ENCODE peak calls at places on chromosomes 5 and 9, in seven cellular contexts. One of them, this sample, is unnamed.

GRCh38 chr5:18088020-18088579 is 453.8 kb downstream of the TAF11L14 start:
- DNase-seq in fibroblast of pulmonary artery: no peak
- DNase-seq in endodermal cell: no peak
- DNase-seq in upper lobe of left lung: no peak
- DNase-seq in left lung: no peak
- DNase-seq in fibroblast of lung: no peak
- DNase-seq in mucosa of descending colon: no peak
- DNase-seq in this sample: no peak

GRCh38 chr5:14665110-14665822 is 748 bp downstream of the OTULIN start:
- DNase-seq in fibroblast of pulmonary artery: peak; percentile 21
- DNase-seq in endodermal cell: peak; percentile 77
- DNase-seq in upper lobe of left lung: peak; percentile 66
- DNase-seq in left lung: peak; percentile 56
- DNase-seq in fibroblast of lung: peak; percentile 23
- DNase-seq in mucosa of descending colon: peak; percentile 83
- DNase-seq in this sample: peak; percentile 13

GRCh38 chr5:166909040-166909439 is 1382.4 kb upstream of the WWC1 start:
- DNase-seq in fibroblast of pulmonary artery: peak; percentile 65
- DNase-seq in endodermal cell: no peak
- DNase-seq in upper lobe of left lung: no peak
- DNase-seq in left lung: no peak
- DNase-seq in fibroblast of lung: peak; percentile 94
- DNase-seq in mucosa of descending colon: no peak
- DNase-seq in this sample: peak; percentile 18

GRCh38 chr5:83583859-83584258 is 112.3 kb downstream of the VCAN start:
- DNase-seq in fibroblast of pulmonary artery: peak; percentile 68
- DNase-seq in endodermal cell: no peak
- DNase-seq in upper lobe of left lung: no peak
- DNase-seq in left lung: no peak
- DNase-seq in fibroblast of lung: peak; percentile 73
- DNase-seq in mucosa of descending colon: no peak
- DNase-seq in this sample: peak; percentile 61

GRCh38 chr9:35051069-35051967 is 21.1 kb downstream of the VCP start:
- DNase-seq in fibroblast of pulmonary artery: peak; percentile 76
- DNase-seq in endodermal cell: peak; percentile 88
- DNase-seq in upper lobe of left lung: peak; percentile 28
- DNase-seq in left lung: no peak
- DNase-seq in fibroblast of lung: peak; percentile 32
- DNase-seq in mucosa of descending colon: no peak
- DNase-seq in this sample: peak; percentile 79

GRCh38 chr5:179377421-179378115 is 32.3 kb upstream of the ADAMTS2 start:
- DNase-seq in fibroblast of pulmonary artery: no peak
- DNase-seq in endodermal cell: peak; percentile 20
- DNase-seq in upper lobe of left lung: peak; percentile 12
- DNase-seq in left lung: no peak
- DNase-seq in fibroblast of lung: no peak
- DNase-seq in mucosa of descending colon: no peak
- DNase-seq in this sample: peak; percentile 16

GRCh38 chr9:106632621-106633020 is 230.3 kb upstream of the ZNF462 start:
- DNase-seq in fibroblast of pulmonary artery: no peak
- DNase-seq in endodermal cell: no peak
- DNase-seq in upper lobe of left lung: no peak
- DNase-seq in left lung: no peak
- DNase-seq in fibroblast of lung: no peak
- DNase-seq in mucosa of descending colon: no peak
- DNase-seq in this sample: no peak

GRCh38 chr5:141051526-141051876 is 327 bp downstream of the PCDHB1 start:
- DNase-seq in fibroblast of pulmonary artery: no peak
- DNase-seq in endodermal cell: peak; percentile 75
- DNase-seq in upper lobe of left lung: no peak
- DNase-seq in left lung: no peak
- DNase-seq in fibroblast of lung: no peak
- DNase-seq in mucosa of descending colon: no peak
- DNase-seq in this sample: no peak

GRCh38 chr5:76050131-76050530 is 33.1 kb upstream of the SV2C start:
- DNase-seq in fibroblast of pulmonary artery: no peak
- DNase-seq in endodermal cell: no peak
- DNase-seq in upper lobe of left lung: no peak
- DNase-seq in left lung: no peak
- DNase-seq in fibroblast of lung: no peak
- DNase-seq in mucosa of descending colon: no peak
- DNase-seq in this sample: no peak

GRCh38 chr9:120919639-120920494 is 6.7 kb downstream of the TRAF1 start:
- DNase-seq in fibroblast of pulmonary artery: no peak
- DNase-seq in endodermal cell: no peak
- DNase-seq in upper lobe of left lung: no peak
- DNase-seq in left lung: no peak
- DNase-seq in fibroblast of lung: no peak
- DNase-seq in mucosa of descending colon: no peak
- DNase-seq in this sample: no peak

GRCh38 chr5:27612161-27612560 is 573.8 kb upstream of the CDH9 start:
- DNase-seq in fibroblast of pulmonary artery: peak; percentile 55
- DNase-seq in endodermal cell: no peak
- DNase-seq in upper lobe of left lung: no peak
- DNase-seq in left lung: no peak
- DNase-seq in fibroblast of lung: no peak
- DNase-seq in mucosa of descending colon: no peak
- DNase-seq in this sample: peak; percentile 27

GRCh38 chr5:158013939-158014338 is 155.0 kb upstream of the CLINT1 start:
- DNase-seq in fibroblast of pulmonary artery: peak; percentile 14
- DNase-seq in endodermal cell: peak; percentile 88
- DNase-seq in upper lobe of left lung: no peak
- DNase-seq in left lung: no peak
- DNase-seq in fibroblast of lung: peak; percentile 54
- DNase-seq in mucosa of descending colon: no peak
- DNase-seq in this sample: peak; percentile 70

GRCh38 chr5:554284-554988 is 30.2 kb upstream of the SLC9A3 start:
- DNase-seq in fibroblast of pulmonary artery: no peak
- DNase-seq in endodermal cell: peak; percentile 23
- DNase-seq in upper lobe of left lung: no peak
- DNase-seq in left lung: no peak
- DNase-seq in fibroblast of lung: no peak
- DNase-seq in mucosa of descending colon: no peak
- DNase-seq in this sample: no peak

GRCh38 chr9:34957492-34958410 is at the start of gene PHF24:
- DNase-seq in fibroblast of pulmonary artery: no peak
- DNase-seq in endodermal cell: peak; percentile 77
- DNase-seq in upper lobe of left lung: no peak
- DNase-seq in left lung: no peak
- DNase-seq in fibroblast of lung: no peak
- DNase-seq in mucosa of descending colon: no peak
- DNase-seq in this sample: peak; percentile 13

GRCh38 chr9:117491491-117491890 is 76.6 kb upstream of the ASTN2 start:
- DNase-seq in fibroblast of pulmonary artery: no peak
- DNase-seq in endodermal cell: no peak
- DNase-seq in upper lobe of left lung: no peak
- DNase-seq in left lung: no peak
- DNase-seq in fibroblast of lung: no peak
- DNase-seq in mucosa of descending colon: no peak
- DNase-seq in this sample: no peak

GRCh38 chr9:8734760-8735159 is 935.2 kb upstream of the DMAC1 start:
- DNase-seq in fibroblast of pulmonary artery: no peak
- DNase-seq in endodermal cell: peak; percentile 78
- DNase-seq in upper lobe of left lung: no peak
- DNase-seq in left lung: no peak
- DNase-seq in fibroblast of lung: peak; percentile 73
- DNase-seq in mucosa of descending colon: no peak
- DNase-seq in this sample: no peak

GRCh38 chr5:34977934-34978616 is 48.7 kb downstream of the DNAJC21 start:
- DNase-seq in fibroblast of pulmonary artery: no peak
- DNase-seq in endodermal cell: no peak
- DNase-seq in upper lobe of left lung: no peak
- DNase-seq in left lung: no peak
- DNase-seq in fibroblast of lung: no peak
- DNase-seq in mucosa of descending colon: no peak
- DNase-seq in this sample: no peak

GRCh38 chr5:177302354-177303110 is 987 bp downstream of the RAB24 start:
- DNase-seq in fibroblast of pulmonary artery: no peak
- DNase-seq in endodermal cell: peak; percentile 76
- DNase-seq in upper lobe of left lung: no peak
- DNase-seq in left lung: no peak
- DNase-seq in fibroblast of lung: peak; percentile 21
- DNase-seq in mucosa of descending colon: peak; percentile 61
- DNase-seq in this sample: no peak

GRCh38 chr5:177304392-177305119 is 957 bp downstream of the PRELID1 start:
- DNase-seq in fibroblast of pulmonary artery: no peak
- DNase-seq in endodermal cell: no peak
- DNase-seq in upper lobe of left lung: peak; percentile 22
- DNase-seq in left lung: no peak
- DNase-seq in fibroblast of lung: peak; percentile 16
- DNase-seq in mucosa of descending colon: peak; percentile 80
- DNase-seq in this sample: no peak

GRCh38 chr5:177301503-177302165 is 1.9 kb downstream of the RAB24 start:
- DNase-seq in fibroblast of pulmonary artery: no peak
- DNase-seq in endodermal cell: peak; percentile 58
- DNase-seq in upper lobe of left lung: peak; percentile 85
- DNase-seq in left lung: peak; percentile 69
- DNase-seq in fibroblast of lung: peak; percentile 21
- DNase-seq in mucosa of descending colon: peak; percentile 75
- DNase-seq in this sample: no peak

GRCh38 chr5:177303925-177304391 is 359 bp downstream of the PRELID1 start:
- DNase-seq in fibroblast of pulmonary artery: no peak
- DNase-seq in endodermal cell: no peak
- DNase-seq in upper lobe of left lung: peak; percentile 22
- DNase-seq in left lung: no peak
- DNase-seq in fibroblast of lung: peak; percentile 22
- DNase-seq in mucosa of descending colon: no peak
- DNase-seq in this sample: peak; percentile 37

DNA sequence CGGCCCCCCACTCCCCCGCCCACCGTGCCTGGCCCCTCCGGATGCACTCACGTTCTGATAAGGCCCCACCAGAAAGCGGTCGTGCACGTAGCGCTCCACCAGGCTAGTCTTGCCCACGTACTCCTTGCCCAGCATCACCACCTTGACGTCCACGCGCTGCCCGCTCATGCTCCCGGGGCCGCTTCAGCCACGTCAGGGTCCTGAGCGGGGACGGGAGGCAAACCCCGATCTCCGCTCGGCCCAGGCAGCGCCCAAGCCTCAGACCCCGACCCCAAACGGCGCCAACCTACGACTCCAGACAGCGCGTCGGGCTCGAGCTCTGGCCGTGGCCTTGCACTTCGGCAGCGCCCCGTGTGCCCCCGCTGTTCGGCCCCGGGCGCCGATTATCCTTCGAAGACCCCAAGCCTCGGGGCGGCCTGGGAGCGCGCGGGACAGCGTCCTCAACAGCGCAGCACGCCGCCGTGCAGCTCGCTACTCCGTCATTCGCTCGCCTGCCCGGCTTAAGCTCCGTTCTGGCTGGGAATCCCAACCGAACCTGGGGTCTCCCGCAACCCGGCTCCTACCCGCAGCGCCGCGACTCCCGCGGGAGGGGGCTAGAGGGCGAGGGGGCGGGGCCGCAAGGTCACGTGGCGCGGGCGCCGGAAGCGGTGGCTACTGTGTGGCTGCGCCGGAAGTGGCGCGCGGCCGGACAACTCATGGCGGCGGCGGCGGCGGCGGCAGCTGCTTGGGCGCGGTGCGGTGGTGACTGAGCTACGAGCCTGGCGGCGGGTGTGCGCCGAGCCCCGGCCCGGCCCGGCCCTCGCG is at the start of the genes PRELID1 and RAB24:
- DNase-seq in fibroblast of pulmonary artery: peak; percentile 76
- DNase-seq in endodermal cell: peak; percentile 96
- DNase-seq in upper lobe of left lung: peak; percentile 92
- DNase-seq in left lung: peak; percentile 89
- DNase-seq in fibroblast of lung: peak; percentile 79
- DNase-seq in mucosa of descending colon: peak; percentile 95
- DNase-seq in this sample: peak; percentile 79
- TF ChIP-seq CTCF in fibroblast of pulmonary artery: no peak
- TF ChIP-seq CTCF in endodermal cell: peak; percentile 49
- TF ChIP-seq CTCF in upper lobe of left lung: no peak
- TF ChIP-seq CTCF in left lung: peak; percentile 13
- TF ChIP-seq CTCF in fibroblast of lung: peak; percentile 5
- TF ChIP-seq CTCF in mucosa of descending colon: no peak
- TF ChIP-seq CTCF in this sample: no peak

DNA sequence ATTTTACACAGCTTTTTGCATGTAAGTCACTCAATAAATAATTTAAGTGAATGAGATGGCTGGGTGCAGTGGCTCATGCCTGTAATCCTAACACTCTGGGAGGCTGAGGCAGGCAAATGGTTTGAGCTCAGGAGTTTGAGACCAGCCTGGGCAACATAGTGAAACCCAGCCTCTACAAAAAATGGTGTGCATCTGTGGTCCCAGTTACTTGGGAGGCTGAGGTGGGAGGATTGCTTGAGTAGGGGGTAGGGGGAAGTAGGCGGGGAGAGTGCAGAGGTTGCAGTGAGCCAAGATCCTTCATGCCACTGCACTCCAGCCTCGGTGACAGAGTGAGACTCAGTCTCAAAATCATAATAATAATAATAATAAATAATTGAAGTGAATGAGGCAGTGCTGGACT is 10.2 kb downstream of the KLF9 start:
- DNase-seq in fibroblast of pulmonary artery: no peak
- DNase-seq in endodermal cell: peak; percentile 8
- DNase-seq in upper lobe of left lung: no peak
- DNase-seq in left lung: no peak
- DNase-seq in fibroblast of lung: no peak
- DNase-seq in mucosa of descending colon: no peak
- DNase-seq in this sample: no peak
- H3K4me3 ChIP-seq in fibroblast of pulmonary artery: no peak overlapping the region
- H3K4me3 ChIP-seq in endodermal cell: no peak overlapping the region
- H3K4me3 ChIP-seq in upper lobe of left lung: no peak overlapping the region
- H3K4me3 ChIP-seq in left lung: no peak overlapping the region
- H3K4me3 ChIP-seq in fibroblast of lung: no peak overlapping the region
- H3K4me3 ChIP-seq in mucosa of descending colon: no peak overlapping the region
- H3K4me3 ChIP-seq in this sample: no peak overlapping the region

GRCh38 chr5:149781612-149782011 is 51.5 kb downstream of the PPARGC1B start:
- DNase-seq in fibroblast of pulmonary artery: no peak
- DNase-seq in endodermal cell: no peak
- DNase-seq in upper lobe of left lung: no peak
- DNase-seq in left lung: no peak
- DNase-seq in fibroblast of lung: no peak
- DNase-seq in mucosa of descending colon: no peak
- DNase-seq in this sample: no peak
- TF ChIP-seq CTCF in fibroblast of pulmonary artery: no peak
- TF ChIP-seq CTCF in endodermal cell: no peak
- TF ChIP-seq CTCF in upper lobe of left lung: no peak
- TF ChIP-seq CTCF in left lung: no peak
- TF ChIP-seq CTCF in fibroblast of lung: no peak
- TF ChIP-seq CTCF in mucosa of descending colon: no peak
- TF ChIP-seq CTCF in this sample: no peak

GRCh38 chr9:136259517-136259813 is 13.9 kb upstream of the QSOX2 start:
- DNase-seq in fibroblast of pulmonary artery: no peak
- DNase-seq in endodermal cell: no peak
- DNase-seq in upper lobe of left lung: no peak
- DNase-seq in left lung: no peak
- DNase-seq in fibroblast of lung: no peak
- DNase-seq in mucosa of descending colon: no peak
- DNase-seq in this sample: no peak

GRCh38 chr9:136257381-136258298 is 12.0 kb upstream of the QSOX2 start:
- DNase-seq in fibroblast of pulmonary artery: no peak
- DNase-seq in endodermal cell: no peak
- DNase-seq in upper lobe of left lung: no peak
- DNase-seq in left lung: no peak
- DNase-seq in fibroblast of lung: no peak
- DNase-seq in mucosa of descending colon: no peak
- DNase-seq in this sample: no peak

GRCh38 chr9:136259836-136260235 is 14.2 kb upstream of the QSOX2 start:
- DNase-seq in fibroblast of pulmonary artery: no peak
- DNase-seq in endodermal cell: no peak
- DNase-seq in upper lobe of left lung: no peak
- DNase-seq in left lung: no peak
- DNase-seq in fibroblast of lung: no peak
- DNase-seq in mucosa of descending colon: no peak
- DNase-seq in this sample: no peak

GRCh38 chr9:136258299-136258625 is 12.7 kb upstream of the QSOX2 start:
- DNase-seq in fibroblast of pulmonary artery: no peak
- DNase-seq in endodermal cell: no peak
- DNase-seq in upper lobe of left lung: no peak
- DNase-seq in left lung: no peak
- DNase-seq in fibroblast of lung: no peak
- DNase-seq in mucosa of descending colon: no peak
- DNase-seq in this sample: no peak

GRCh38 chr9:136258786-136259516 is 13.3 kb upstream of the QSOX2 start:
- DNase-seq in fibroblast of pulmonary artery: no peak
- DNase-seq in endodermal cell: no peak
- DNase-seq in upper lobe of left lung: no peak
- DNase-seq in left lung: no peak
- DNase-seq in fibroblast of lung: no peak
- DNase-seq in mucosa of descending colon: no peak
- DNase-seq in this sample: no peak
- H3K4me3 ChIP-seq in fibroblast of pulmonary artery: no peak overlapping the region
- H3K4me3 ChIP-seq in endodermal cell: no peak overlapping the region
- H3K4me3 ChIP-seq in upper lobe of left lung: no peak overlapping the region
- H3K4me3 ChIP-seq in left lung: no peak overlapping the region
- H3K4me3 ChIP-seq in fibroblast of lung: no peak overlapping the region
- H3K4me3 ChIP-seq in mucosa of descending colon: no peak overlapping the region
- H3K4me3 ChIP-seq in this sample: no peak overlapping the region

This sample was measured in choroid plexus epithelial cell.